ENCODE peak calls at places on chromosome 22, in six cellular contexts. One of them, this sample, is unnamed.
A peak's percentile ranks its signal among the peaks of the same experiment; 100 is the strongest.

GRCh38 chr22:31911565-31912401 is 32.6 kb upstream of the YWHAH start:
- DNase-seq in aorta: no peak
- DNase-seq in CD4-positive, alpha-beta T cell: no peak
- DNase-seq in amniotic epithelial cell: peak; percentile 32
- DNase-seq in mesenteric fat pad: no peak
- DNase-seq in T-helper 9 cell: no peak
- DNase-seq in this sample: no peak

GRCh38 chr22:24418786-24419479 is 8.5 kb upstream of the ADORA2A start:
- DNase-seq in aorta: no peak
- DNase-seq in CD4-positive, alpha-beta T cell: no peak
- DNase-seq in amniotic epithelial cell: no peak
- DNase-seq in mesenteric fat pad: no peak
- DNase-seq in T-helper 9 cell: no peak
- DNase-seq in this sample: no peak

GRCh38 chr22:29705651-29706050 is 14.2 kb upstream of the CABP7 start:
- DNase-seq in aorta: no peak
- DNase-seq in CD4-positive, alpha-beta T cell: no peak
- DNase-seq in amniotic epithelial cell: no peak
- DNase-seq in mesenteric fat pad: no peak
- DNase-seq in T-helper 9 cell: no peak
- DNase-seq in this sample: no peak

GRCh38 chr22:26689553-26690301 is 32.3 kb downstream of the MIAT start:
- DNase-seq in aorta: no peak
- DNase-seq in CD4-positive, alpha-beta T cell: no peak
- DNase-seq in amniotic epithelial cell: no peak
- DNase-seq in mesenteric fat pad: peak; percentile 57
- DNase-seq in T-helper 9 cell: no peak
- DNase-seq in this sample: no peak

GRCh38 chr22:24408630-24409029 is 18.8 kb upstream of the ADORA2A start:
- DNase-seq in aorta: no peak
- DNase-seq in CD4-positive, alpha-beta T cell: no peak
- DNase-seq in amniotic epithelial cell: no peak
- DNase-seq in mesenteric fat pad: peak; percentile 82
- DNase-seq in T-helper 9 cell: no peak
- DNase-seq in this sample: no peak

GRCh38 chr22:37288521-37288920 is 6.2 kb downstream of the CYTH4 start:
- DNase-seq in aorta: no peak
- DNase-seq in CD4-positive, alpha-beta T cell: no peak
- DNase-seq in amniotic epithelial cell: no peak
- DNase-seq in mesenteric fat pad: no peak
- DNase-seq in T-helper 9 cell: no peak
- DNase-seq in this sample: no peak

GRCh38 chr22:24180316-24181087 is 785 bp upstream of the SUSD2 start:
- DNase-seq in aorta: no peak
- DNase-seq in CD4-positive, alpha-beta T cell: no peak
- DNase-seq in amniotic epithelial cell: no peak
- DNase-seq in mesenteric fat pad: no peak
- DNase-seq in T-helper 9 cell: no peak
- DNase-seq in this sample: no peak

GRCh38 chr22:49756201-49756600 is 71.5 kb downstream of the BRD1 start:
- DNase-seq in aorta: no peak
- DNase-seq in CD4-positive, alpha-beta T cell: no peak
- DNase-seq in amniotic epithelial cell: no peak
- DNase-seq in mesenteric fat pad: peak; percentile 80
- DNase-seq in T-helper 9 cell: no peak
- DNase-seq in this sample: no peak

GRCh38 chr22:41334951-41335635 is 33.8 kb downstream of the ZC3H7B start:
- DNase-seq in aorta: no peak
- DNase-seq in CD4-positive, alpha-beta T cell: no peak
- DNase-seq in amniotic epithelial cell: no peak
- DNase-seq in mesenteric fat pad: no peak
- DNase-seq in T-helper 9 cell: no peak
- DNase-seq in this sample: no peak

GRCh38 chr22:25827415-25827814 is 85.4 kb downstream of the MYO18B start:
- DNase-seq in aorta: no peak
- DNase-seq in CD4-positive, alpha-beta T cell: no peak
- DNase-seq in amniotic epithelial cell: no peak
- DNase-seq in mesenteric fat pad: no peak
- DNase-seq in T-helper 9 cell: no peak
- DNase-seq in this sample: no peak

This sample was measured in activated B cell treated with CpG ODN at 0.5 μM for 24 hours.